ENCODE peak calls at places on chromosomes 4 and X, in ten cellular contexts. S is aorta, D is A549, Y is tibial nerve, U is hepatocyte, K is IMR-90, E is left ventricle myocardium inferior, R is neural progenitor cell, W is uterus, N is heart left ventricle. Z is an unnamed sample. For H3K4me1, the result is how much of the 10 kb centered on the place peaks cover.

GRCh38 chrX:47863187-47863586 is 26.5 kb downstream of the ZNF81 start:
- DNase-seq in U (no peak), W (no peak), S (no peak), N (no peak), E (no peak), K (no peak), D (no peak), Y (no peak), R (no peak), Z (no peak)

GRCh38 chr4:87007345-87008181 is 72.8 kb downstream of the AFF1 start:
- DNase-seq in Y (peak), U (peak), S (peak), E (peak), D (no peak), K (peak), W (peak), N (peak), R (peak), Z (peak)

GRCh38 chr4:184851200-184851541 is 25.4 kb upstream of the ACSL1 start:
- DNase-seq in K (no peak), R (no peak), E (no peak), Y (no peak), N (no peak), S (no peak), U (no peak), D (no peak), W (no peak), Z (no peak)

GRCh38 chrX:96729053-96729452 is 44.4 kb downstream of the DIAPH2 start:
- DNase-seq in E (no peak), Y (no peak), S (no peak), W (no peak), N (no peak), K (no peak), D (no peak), R (no peak), U (no peak), Z (no peak)

GRCh38 chr4:185892165-185892564 is 80.2 kb upstream of the SORBS2 start:
- DNase-seq in R (no peak), S (no peak), D (no peak), N (no peak), U (no peak), Y (no peak), W (no peak), K (no peak), E (no peak), Z (no peak)

GRCh38 chr4:80107374-80107773 is 34.3 kb upstream of the ANTXR2 start:
- DNase-seq in E (no peak), S (no peak), W (no peak), K (no peak), Y (no peak), R (no peak), U (no peak), D (no peak), N (no peak), Z (no peak)

GRCh38 chr4:23458061-23458460 is 431.8 kb downstream of the PPARGC1A start:
- DNase-seq in E (no peak), K (no peak), U (peak), W (no peak), N (no peak), R (no peak), Y (no peak), D (no peak), S (no peak), Z (no peak)

GRCh38 chr4:52588097-52588496 is 71.0 kb downstream of the USP46 start:
- DNase-seq in Y (peak), N (peak), U (peak), D (peak), R (peak), K (peak), W (peak), S (no peak), E (peak), Z (no peak)

GRCh38 chrX:34341814-34342213 is 209.7 kb upstream of the FAM47A start:
- DNase-seq in U (no peak), Y (no peak), N (no peak), D (no peak), S (no peak), W (no peak), E (no peak), R (no peak), K (no peak), Z (no peak)

GRCh38 chr4:143455211-143455610 is 58.3 kb upstream of the SMARCA5 start:
- DNase-seq in E (no peak), S (no peak), K (no peak), N (no peak), D (no peak), U (no peak), Y (no peak), R (no peak), W (no peak), Z (no peak)

GRCh38 chr4:179352221-179352620 is 1910.0 kb upstream of the AGA start:
- DNase-seq in N (no peak), E (no peak), K (no peak), R (peak), W (no peak), D (no peak), S (no peak), U (no peak), Y (no peak), Z (no peak)

GRCh38 chrX:39453847-39454645 is 643.7 kb downstream of the BCOR start:
- DNase-seq in R (no peak), N (peak), U (peak), K (no peak), D (no peak), W (no peak), E (peak), Y (no peak), S (no peak), Z (no peak)

GRCh38 chrX:150880808-150881165 is 17.7 kb downstream of the CD99L2 start:
- DNase-seq in D (no peak), R (no peak), K (no peak), U (no peak), Y (no peak), N (no peak), W (no peak), S (no peak), E (no peak), Z (no peak)

DNA sequence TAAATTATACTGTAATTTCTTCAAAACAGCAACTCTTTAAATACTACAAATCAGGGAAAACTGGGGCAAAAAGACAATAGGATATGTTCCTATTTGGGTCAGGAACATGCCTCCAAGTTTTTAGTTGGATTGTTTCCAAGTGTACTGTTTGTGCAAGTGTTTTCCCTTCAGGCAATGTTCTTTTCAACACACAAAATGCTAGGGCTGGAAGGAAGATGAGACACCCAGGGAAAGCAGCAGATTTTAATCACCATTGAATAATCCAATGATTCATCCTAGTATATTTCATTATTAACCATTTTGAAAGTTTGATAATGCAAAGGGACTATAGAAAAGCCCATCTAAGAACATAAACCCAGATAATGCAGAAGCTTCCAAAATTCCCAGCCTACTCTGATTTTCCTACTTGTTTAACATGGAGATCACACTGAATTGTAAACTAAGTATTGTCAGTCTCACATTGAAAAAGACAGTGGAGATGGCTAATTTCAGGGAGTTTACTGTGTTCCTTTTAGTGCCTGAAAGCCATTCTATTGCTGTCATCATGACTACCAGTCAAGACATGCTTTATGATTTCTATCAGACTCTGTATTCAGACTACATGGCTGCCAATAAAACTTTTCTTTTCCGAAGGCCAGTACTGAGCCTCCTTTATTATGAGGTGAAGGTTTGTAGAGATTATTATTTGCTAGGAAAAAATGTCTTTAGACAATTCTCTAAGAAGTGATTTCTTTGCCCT is 38.6 kb downstream of the COL4A6 start:
- DNase-seq in K (peak), Y (no peak), W (no peak), E (no peak), S (no peak), N (no peak), R (no peak), U (no peak), D (peak), Z (no peak)
- H3K4me1 ChIP-seq in K (under half), Y (under half), W (under half), E (under half), S (under half), N (under half), R (under half), U (under half), D (half or more), Z (under half)

GRCh38 chr4:44446191-44446590 is 2.4 kb downstream of the KCTD8 start:
- DNase-seq in Y (no peak), K (no peak), N (no peak), S (no peak), U (no peak), D (no peak), R (no peak), W (no peak), E (no peak), Z (no peak)

GRCh38 chr4:44448548-44449443 is at the start of gene KCTD8:
- DNase-seq in K (peak), R (peak), Y (peak), S (peak), D (peak), N (peak), U (peak), W (peak), E (peak), Z (peak)

GRCh38 chr4:44447563-44448504 is 775 bp downstream of the KCTD8 start:
- DNase-seq in Y (no peak), D (peak), U (peak), W (peak), K (no peak), E (peak), S (peak), N (peak), R (peak), Z (no peak)

DNA sequence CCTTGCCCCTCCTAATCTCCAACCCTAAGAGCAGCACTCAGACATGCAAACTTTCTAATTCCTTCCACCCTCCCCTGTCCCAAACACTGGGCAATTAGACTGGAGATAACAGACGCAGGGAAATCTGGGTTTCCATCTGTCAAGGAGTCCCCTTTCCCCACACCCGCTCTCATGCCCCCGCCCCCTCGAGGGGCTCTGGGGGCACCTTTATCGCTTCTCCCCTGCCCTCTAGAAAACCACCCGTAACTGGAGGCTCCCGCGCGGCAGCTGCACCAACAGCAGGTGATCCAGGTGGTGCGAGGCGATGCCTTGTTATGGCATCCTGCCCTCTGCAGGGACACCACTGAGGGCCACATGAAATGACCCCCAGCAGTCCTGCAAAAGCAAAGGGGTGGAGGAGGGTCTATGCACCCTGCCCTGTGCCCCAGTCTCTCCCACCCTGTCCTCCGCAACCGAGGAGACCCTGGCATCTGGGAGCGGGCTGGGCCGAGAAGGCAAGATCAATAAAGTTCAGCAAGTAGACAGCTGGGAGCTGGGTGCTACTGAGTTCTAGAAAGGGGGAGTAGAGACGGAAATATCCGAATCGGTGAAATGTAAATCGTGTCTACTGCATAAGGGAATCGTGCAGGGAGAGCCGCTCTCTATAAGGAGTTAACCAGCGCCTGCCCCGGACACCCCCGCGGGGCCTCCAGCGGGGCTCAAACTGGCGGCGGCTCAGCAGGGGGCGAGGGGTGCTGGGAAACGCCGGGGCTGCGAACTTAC is 1.6 kb downstream of the KCTD8 start:
- DNase-seq in K (no peak), N (no peak), W (no peak), S (peak), U (peak), Y (no peak), E (no peak), D (no peak), R (peak), Z (no peak)
- H3K4me3 ChIP-seq in K (no peak), N (no peak), W (peak), S (peak), U (peak), Y (no peak), E (peak), D (no peak), R (peak), Z (no peak)

DNA sequence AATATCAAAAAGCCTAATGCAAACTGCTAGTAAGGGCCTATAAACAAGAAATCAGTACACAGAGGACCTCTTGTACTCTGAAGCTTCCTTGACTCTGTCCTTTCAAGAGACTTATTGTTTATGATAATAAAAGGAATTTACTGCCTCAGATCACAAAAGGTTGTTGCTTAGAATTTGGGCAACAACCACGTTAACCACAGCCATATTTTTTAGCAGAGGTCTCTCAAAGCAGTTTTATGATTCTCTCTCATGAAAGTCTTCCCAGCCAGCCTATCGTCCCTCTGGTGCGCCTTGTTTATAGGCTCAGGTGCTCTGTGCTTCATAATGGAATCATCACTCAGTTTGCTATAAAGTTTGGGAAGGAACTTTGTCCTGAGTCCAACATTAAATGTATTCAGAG is 270.6 kb downstream of the RCHY1 start:
- DNase-seq in N (no peak), W (no peak), D (no peak), R (no peak), S (no peak), Y (no peak), K (no peak), U (peak), E (no peak), Z (no peak)
- H3K4me1 ChIP-seq in N (under half), W (under half), D (under half), R (under half), S (under half), Y (under half), K (under half), U (under half), E (under half), Z (under half)

GRCh38 chrX:127324128-127324527 is 504.6 kb downstream of the PRR32 start:
- DNase-seq in N (no peak), D (no peak), U (no peak), K (no peak), E (no peak), Y (no peak), R (no peak), S (no peak), W (no peak), Z (no peak)
- H3K4me3 ChIP-seq in N (no peak), D (no peak), U (no peak), K (no peak), E (no peak), Y (no peak), R (no peak), S (no peak), W (no peak), Z (no peak)

GRCh38 chrX:50704360-50704759 is 109.6 kb downstream of the SHROOM4 start:
- DNase-seq in E (no peak), Y (no peak), R (no peak), U (no peak), K (peak), D (no peak), S (no peak), W (no peak), N (no peak), Z (no peak)

GRCh38 chrX:50697691-50698090 is 116.3 kb downstream of the SHROOM4 start:
- DNase-seq in U (peak), E (no peak), S (no peak), D (no peak), Y (no peak), K (peak), N (no peak), W (no peak), R (no peak), Z (no peak)

GRCh38 chrX:50698944-50699343 is 115.0 kb downstream of the SHROOM4 start:
- DNase-seq in S (no peak), K (peak), N (no peak), D (no peak), Y (no peak), U (no peak), W (no peak), R (no peak), E (no peak), Z (no peak)

GRCh38 chrX:50704987-50705386 is 109.0 kb downstream of the SHROOM4 start:
- DNase-seq in K (no peak), U (no peak), R (no peak), N (no peak), D (no peak), S (no peak), W (no peak), Y (no peak), E (no peak), Z (no peak)

GRCh38 chrX:50700921-50701320 is 113.1 kb downstream of the SHROOM4 start:
- DNase-seq in W (no peak), K (no peak), Y (no peak), E (no peak), S (no peak), R (peak), U (no peak), N (no peak), D (no peak), Z (no peak)
- H3K4me1 ChIP-seq in W (under half), K (under half), Y (under half), E (under half), S (under half), R (under half), U (under half), N (under half), D (under half), Z (under half)

GRCh38 chrX:67544281-67544680 is 460 bp downstream of the AR start:
- DNase-seq in Y (no peak), U (peak), W (peak), R (peak), N (no peak), K (no peak), S (peak), D (peak), E (peak), Z (no peak)

GRCh38 chrX:67543818-67544217 is at the start of gene AR:
- DNase-seq in W (peak), U (peak), S (peak), D (peak), R (peak), K (peak), Y (peak), E (peak), N (peak), Z (peak)

GRCh38 chrX:67545772-67546495 is 2.1 kb downstream of the AR start:
- DNase-seq in W (peak), U (peak), S (peak), N (peak), K (no peak), E (peak), D (peak), R (peak), Y (no peak), Z (no peak)

GRCh38 chrX:67544871-67545771 is 1.3 kb downstream of the AR start:
- DNase-seq in U (peak), Y (no peak), E (peak), R (peak), N (no peak), W (peak), K (peak), D (peak), S (peak), Z (no peak)

DNA sequence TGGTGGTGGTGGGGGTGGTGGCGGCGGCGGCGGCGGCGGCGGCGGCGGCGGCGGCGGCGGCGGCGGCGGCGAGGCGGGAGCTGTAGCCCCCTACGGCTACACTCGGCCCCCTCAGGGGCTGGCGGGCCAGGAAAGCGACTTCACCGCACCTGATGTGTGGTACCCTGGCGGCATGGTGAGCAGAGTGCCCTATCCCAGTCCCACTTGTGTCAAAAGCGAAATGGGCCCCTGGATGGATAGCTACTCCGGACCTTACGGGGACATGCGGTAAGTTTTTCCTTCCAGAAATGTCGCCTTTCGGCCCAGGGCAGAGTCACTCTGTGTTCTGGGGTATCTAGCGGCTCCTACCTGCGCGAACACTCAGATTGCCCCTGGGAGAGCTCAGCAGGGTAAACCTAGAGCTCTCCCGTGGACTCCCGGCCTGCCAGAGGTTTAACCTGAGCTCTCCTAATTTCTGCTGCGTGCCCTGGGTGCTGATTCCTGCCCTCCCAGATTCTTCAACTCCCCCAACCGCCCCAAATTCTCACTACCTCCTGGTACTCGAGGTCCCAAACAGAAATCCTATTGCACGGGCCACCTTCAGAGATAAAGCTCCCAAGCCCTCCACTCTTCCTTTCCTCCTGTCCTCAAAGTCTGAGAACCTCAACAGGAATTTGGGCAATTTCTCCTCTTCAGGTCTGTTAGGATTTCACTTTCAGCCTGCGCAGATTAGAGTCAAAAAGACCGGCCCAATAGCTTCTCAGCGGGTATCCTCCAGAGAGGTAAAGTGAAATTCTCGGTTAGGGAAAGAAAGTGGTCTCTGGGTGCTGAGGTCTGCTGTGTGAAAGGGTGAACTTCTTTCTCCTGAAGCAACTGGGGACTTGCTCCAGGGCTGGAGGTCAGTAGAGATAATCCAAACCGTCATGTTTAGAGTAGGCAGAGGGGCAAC is 2.9 kb downstream of the AR start:
- DNase-seq in W (peak), Y (no peak), E (no peak), R (peak), U (no peak), D (no peak), S (no peak), K (no peak), N (no peak), Z (no peak)
- H3K4me3 ChIP-seq in W (peak), Y (peak), E (peak), R (peak), U (no peak), D (peak), S (peak), K (peak), N (peak), Z (peak)

GRCh38 chr4:142098900-142099299 is 462.5 kb downstream of the IL15 start:
- DNase-seq in K (no peak), W (no peak), N (no peak), S (no peak), R (no peak), U (no peak), E (no peak), D (no peak), Y (no peak), Z (no peak)
- H3K4me1 ChIP-seq in K (under half), W (under half), N (under half), S (under half), R (under half), U (under half), E (under half), D (under half), Y (under half), Z (under half)

DNA sequence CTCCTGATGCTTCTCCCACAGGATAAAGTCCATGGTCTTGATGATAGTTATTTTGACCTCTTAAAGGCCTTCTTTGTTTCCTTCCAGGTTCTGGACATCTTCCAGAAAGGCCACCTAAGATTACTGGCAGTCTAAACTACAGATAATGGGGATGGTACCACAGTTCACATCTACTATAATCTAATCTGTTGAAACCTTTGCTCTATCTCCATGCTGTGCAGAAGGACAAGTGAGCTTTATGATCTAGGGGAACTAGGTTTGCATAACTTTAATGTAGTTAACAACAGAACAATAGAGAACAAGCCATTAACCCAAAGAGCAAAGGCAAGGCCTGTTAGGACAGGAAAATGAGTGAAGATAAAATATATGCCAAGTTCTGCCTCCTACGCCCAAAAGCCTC is 103.9 kb upstream of the KLHL13 start:
- DNase-seq in S (no peak), W (no peak), D (no peak), Y (no peak), R (no peak), U (no peak), N (no peak), K (no peak), E (no peak), Z (no peak)
- H3K4me3 ChIP-seq in S (no peak), W (no peak), D (no peak), Y (no peak), R (no peak), U (no peak), N (no peak), K (no peak), E (no peak), Z (no peak)